ENCODE peak calls at places on chromosome 6, in ten cellular contexts. H is NCI-H2171 treated with DMSO at 0.1 percent for 48 hours; Q is EH; A is EL; O is NCI-H2029; N is RPMI7951; U is stimulated activated CD8-positive, alpha-beta memory T cell treated with anti-CD3 and anti-CD28 coated beads, Interleukin-12 subunit alpha, Interleukin-12 subunit beta, amount 100 ng/mL, for 4 hours; Y is hepatic stellate cell; E is M059J; M is HFF-Myc. J is an unnamed sample.

GRCh38 chr6:159572344-159573120 is 120.5 kb downstream of the SOD2 start:
- DNase-seq in Y (no peak), M (no peak), N (no peak), A (no peak), O (no peak), U (no peak), H (no peak), E (no peak), Q (peak), J (no peak)

GRCh38 chr6:57265755-57266221 is 43.7 kb upstream of the RAB23 start:
- DNase-seq in Q (peak), N (peak), H (no peak), U (no peak), O (no peak), M (no peak), A (peak), Y (no peak), E (peak), J (no peak)

GRCh38 chr6:6742535-6742934 is 154.0 kb downstream of the LY86 start:
- DNase-seq in M (no peak), O (no peak), H (no peak), E (no peak), U (no peak), Y (no peak), N (no peak), Q (no peak), A (no peak), J (peak)

GRCh38 chr6:70241031-70241430 is 61.9 kb downstream of the COL9A1 start:
- DNase-seq in N (no peak), O (peak), Y (no peak), M (no peak), Q (no peak), U (no peak), E (no peak), A (no peak), H (no peak), J (no peak)

GRCh38 chr6:38498085-38498484 is 141.6 kb downstream of the BTBD9 start:
- DNase-seq in Y (no peak), U (no peak), E (peak), M (no peak), H (no peak), O (no peak), N (no peak), Q (peak), A (no peak), J (no peak)

GRCh38 chr6:41730531-41731436 is 4.6 kb downstream of the TFEB start:
- DNase-seq in O (peak), N (peak), A (peak), Y (peak), U (no peak), H (no peak), M (no peak), E (peak), Q (peak), J (no peak)

GRCh38 chr6:6516643-6517042 is 71.9 kb upstream of the LY86 start:
- DNase-seq in N (no peak), Q (no peak), O (no peak), E (no peak), H (no peak), M (no peak), A (no peak), Y (no peak), U (no peak), J (no peak)

GRCh38 chr6:170210026-170210390 is 80.9 kb downstream of the DLL1 start:
- DNase-seq in M (no peak), O (no peak), A (no peak), Y (no peak), E (no peak), N (no peak), U (no peak), Q (no peak), H (no peak), J (no peak)

GRCh38 chr6:91486200-91486599 is 899.3 kb upstream of the MAP3K7 start:
- DNase-seq in U (no peak), N (no peak), H (no peak), Q (no peak), O (no peak), M (no peak), A (no peak), E (no peak), Y (no peak), J (no peak)

GRCh38 chr6:49918787-49919186 is 45.2 kb downstream of the DEFB114 start:
- DNase-seq in E (no peak), U (no peak), N (no peak), M (no peak), H (no peak), O (no peak), Q (no peak), A (no peak), Y (no peak), J (peak)

GRCh38 chr6:170224694-170225660 is 65.9 kb downstream of the DLL1 start:
- DNase-seq in N (peak), Q (peak), E (peak), U (no peak), A (peak), H (peak), O (peak), Y (no peak), M (no peak), J (peak)

GRCh38 chr6:24951831-24952299 is 16.1 kb upstream of the RIPOR2 start:
- DNase-seq in O (no peak), E (no peak), N (no peak), Q (no peak), M (no peak), Y (no peak), A (no peak), H (no peak), U (no peak), J (no peak)

GRCh38 chr6:149208071-149208670 is 109.3 kb upstream of the TAB2 start:
- DNase-seq in M (no peak), E (no peak), Q (no peak), N (no peak), H (no peak), U (no peak), Y (no peak), O (no peak), A (no peak), J (no peak)

GRCh38 chr6:72287801-72288200 is 334.1 kb upstream of the KCNQ5 start:
- DNase-seq in N (no peak), M (peak), A (no peak), U (no peak), E (no peak), Y (no peak), O (no peak), Q (peak), H (no peak), J (no peak)

GRCh38 chr6:146962332-146962731 is 241.9 kb upstream of the STXBP5 start:
- DNase-seq in Y (no peak), Q (no peak), A (no peak), E (no peak), O (no peak), N (peak), M (no peak), H (no peak), U (no peak), J (no peak)

GRCh38 chr6:138818496-138819194 is 22.8 kb downstream of the ECT2L start:
- DNase-seq in A (no peak), U (no peak), H (no peak), Y (no peak), O (no peak), M (no peak), Q (no peak), N (peak), E (peak), J (no peak)

GRCh38 chr6:26006086-26006939 is 43.7 kb downstream of the TRIM38 start:
- DNase-seq in O (peak), Q (no peak), A (no peak), Y (no peak), U (no peak), M (no peak), H (no peak), N (no peak), E (no peak), J (no peak)

GRCh38 chr6:37170273-37171140 is 555 bp downstream of the PIM1 start:
- DNase-seq in N (peak), E (peak), Q (peak), Y (peak), O (peak), H (peak), M (no peak), A (peak), U (peak), J (peak)

GRCh38 chr6:159981591-159982245 is 12.8 kb downstream of the IGF2R start:
- DNase-seq in U (peak), Y (peak), A (peak), H (no peak), E (peak), O (peak), Q (peak), N (peak), M (no peak), J (no peak)

GRCh38 chr6:130769812-130770211 is 57.4 kb upstream of the SMLR1 start:
- DNase-seq in A (no peak), O (no peak), U (no peak), Y (no peak), Q (no peak), N (no peak), M (no peak), E (no peak), H (no peak), J (no peak)

GRCh38 chr6:75220365-75220764 is 14.5 kb upstream of the COL12A1 start:
- DNase-seq in A (no peak), O (no peak), Y (no peak), N (no peak), U (no peak), M (no peak), E (no peak), H (no peak), Q (peak), J (no peak)

GRCh38 chr6:32190946-32191677 is 1.1 kb upstream of the PBX2 start:
- DNase-seq in Y (no peak), U (no peak), A (no peak), H (no peak), N (no peak), Q (no peak), M (no peak), O (no peak), E (no peak), J (no peak)

GRCh38 chr6:149060300-149060984 is 257.1 kb upstream of the TAB2 start:
- DNase-seq in O (no peak), Y (no peak), E (no peak), H (peak), A (no peak), N (no peak), U (peak), M (no peak), Q (no peak), J (no peak)

GRCh38 chr6:84278311-84278710 is 50.9 kb upstream of the CEP162 start:
- DNase-seq in E (no peak), N (no peak), H (peak), A (no peak), M (no peak), O (no peak), Q (peak), U (no peak), Y (no peak), J (no peak)

GRCh38 chr6:52553719-52554118 is 23.1 kb downstream of the TRAM2 start:
- DNase-seq in Q (no peak), M (no peak), U (no peak), O (no peak), H (no peak), A (no peak), Y (no peak), N (no peak), E (no peak), J (peak)

GRCh38 chr6:93568169-93568568 is 148.8 kb upstream of the EPHA7 start:
- DNase-seq in N (no peak), H (no peak), Y (no peak), U (no peak), E (no peak), O (no peak), Q (no peak), A (no peak), M (no peak), J (no peak)

GRCh38 chr6:160069459-160069858 is 52.2 kb upstream of the SLC22A1 start:
- DNase-seq in N (no peak), M (no peak), Q (no peak), O (no peak), H (no peak), E (no peak), U (no peak), A (no peak), Y (no peak), J (no peak)

GRCh38 chr6:81638366-81638765 is 114.1 kb downstream of the TENT5A start:
- DNase-seq in Y (no peak), H (no peak), M (no peak), A (no peak), U (no peak), Q (no peak), E (no peak), N (no peak), O (no peak), J (peak)

GRCh38 chr6:144149894-144150672 is at the start of gene STX11:
- DNase-seq in O (no peak), N (peak), U (peak), H (peak), Y (peak), Q (peak), E (peak), M (no peak), A (peak), J (peak)

GRCh38 chr6:149059557-149059956 is 258.0 kb upstream of the TAB2 start:
- DNase-seq in Y (no peak), U (no peak), A (no peak), N (no peak), H (no peak), E (no peak), M (no peak), O (no peak), Q (no peak), J (no peak)

GRCh38 chr6:11196511-11197174 is 35.8 kb downstream of the NEDD9 start:
- DNase-seq in Q (peak), U (no peak), A (peak), Y (peak), E (peak), N (peak), H (peak), M (peak), O (no peak), J (no peak)

GRCh38 chr6:83086751-83087150 is 19.3 kb downstream of the DOP1A start:
- DNase-seq in U (no peak), O (no peak), Q (no peak), E (no peak), N (no peak), H (no peak), A (no peak), M (no peak), Y (no peak), J (no peak)

GRCh38 chr6:99522531-99522930 is 7.3 kb upstream of the USP45 start:
- DNase-seq in M (no peak), Y (no peak), E (peak), U (no peak), N (peak), H (no peak), O (no peak), Q (peak), A (peak), J (peak)

GRCh38 chr6:119331676-119332286 is 17.8 kb downstream of the MAN1A1 start:
- DNase-seq in N (no peak), H (no peak), U (no peak), A (no peak), E (no peak), O (no peak), Q (no peak), Y (no peak), M (no peak), J (no peak)

GRCh38 chr6:79466222-79466834 is 70.9 kb downstream of the LCA5 start:
- DNase-seq in H (peak), O (peak), N (peak), E (peak), U (no peak), M (no peak), Q (peak), Y (peak), A (peak), J (peak)